ENCODE peak calls at places on chromosomes 11 and 22, in four cellular contexts. Z is HFF-Myc, J is ovary, C is IMR-90. W is an unnamed sample.

GRCh38 chr22:30265131-30265720 is 1.4 kb downstream of the OSM start:
- DNase-seq in Z (no peak), J (no peak), C (no peak), W (no peak)

GRCh38 chr11:130211781-130212401 is 52.3 kb downstream of the ST14 start:
- DNase-seq in Z (no peak), J (no peak), C (no peak), W (no peak)

GRCh38 chr11:96447208-96447607 is 57.4 kb downstream of the JRKL start:
- DNase-seq in Z (no peak), J (no peak), C (no peak), W (no peak)

GRCh38 chr11:2368851-2369180 is 8.3 kb upstream of the CD81 start:
- DNase-seq in Z (no peak), J (no peak), C (no peak), W (no peak)

GRCh38 chr11:20197881-20198280 is 37.6 kb upstream of the DBX1 start:
- DNase-seq in Z (no peak), J (no peak), C (no peak), W (no peak)

GRCh38 chr11:109865558-109866186 is 227.5 kb upstream of the ZC3H12C start:
- DNase-seq in Z (no peak), J (no peak), C (no peak), W (no peak)

GRCh38 chr11:122656631-122657101 is 1.1 kb downstream of the UBASH3B start:
- DNase-seq in Z (no peak), J (peak; percentile 29), C (peak; percentile 56), W (no peak)

GRCh38 chr22:31556627-31557203 is 60.4 kb downstream of the SFI1 start:
- DNase-seq in Z (no peak), J (no peak), C (peak; percentile 46), W (peak; percentile 73)

GRCh38 chr11:46674463-46675287 is 25.7 kb downstream of the ARHGAP1 start:
- DNase-seq in Z (no peak), J (no peak), C (peak; percentile 18), W (peak; percentile 79)

GRCh38 chr11:12900496-12900895 is 108.6 kb upstream of the RASSF10 start:
- DNase-seq in Z (peak; percentile 64), J (no peak), C (peak; percentile 94), W (peak; percentile 90)

GRCh38 chr11:848380-848931 is 5.8 kb downstream of the TSPAN4 start:
- DNase-seq in Z (no peak), J (peak; percentile 67), C (no peak), W (peak; percentile 48)

GRCh38 chr22:37278261-37278660 is 4.0 kb upstream of the CYTH4 start:
- DNase-seq in Z (no peak), J (no peak), C (no peak), W (no peak)

GRCh38 chr11:82927264-82927880 is 25.8 kb downstream of the DDIAS start:
- DNase-seq in Z (peak; percentile 48), J (no peak), C (peak; percentile 64), W (peak; percentile 80)

GRCh38 chr11:59669611-59670009 is 773 bp upstream of the PATL1 start:
- DNase-seq in Z (no peak), J (peak; percentile 66), C (peak; percentile 49), W (peak; percentile 82)

GRCh38 chr11:104534268-104534667 is 364.0 kb downstream of the CASP12 start:
- DNase-seq in Z (peak; percentile 19), J (no peak), C (peak; percentile 89), W (peak; percentile 84)

GRCh38 chr11:113255096-113255495 is 59.3 kb upstream of the TTC12 start:
- DNase-seq in Z (no peak), J (no peak), C (no peak), W (no peak)

GRCh38 chr11:133821776-133822175 is 23.5 kb downstream of the SPATA19 start:
- DNase-seq in Z (no peak), J (no peak), C (no peak), W (peak; percentile 33)

GRCh38 chr22:20000246-20001081 is 16.2 kb downstream of the ARVCF start:
- DNase-seq in Z (no peak), J (no peak), C (no peak), W (no peak)

GRCh38 chr11:120281161-120281795 is 41.3 kb downstream of the POU2F3 start:
- DNase-seq in Z (no peak), J (no peak), C (no peak), W (no peak)

GRCh38 chr11:3995949-3996554 is 98.5 kb upstream of the RRM1 start:
- DNase-seq in Z (no peak), J (no peak), C (peak; percentile 42), W (no peak)

GRCh38 chr11:41201156-41201555 is 258.3 kb downstream of the LRRC4C start:
- DNase-seq in Z (peak; percentile 3), J (no peak), C (peak; percentile 0), W (peak; percentile 24)

GRCh38 chr11:13278620-13279486 is 1.3 kb downstream of the BMAL1 start:
- DNase-seq in Z (no peak), J (peak; percentile 36), C (no peak), W (no peak)

GRCh38 chr11:116536416-116536815 is 236.4 kb downstream of the BUD13 start:
- DNase-seq in Z (no peak), J (no peak), C (no peak), W (no peak)

GRCh38 chr22:40723396-40723933 is 44.2 kb downstream of the MCHR1 start:
- DNase-seq in Z (no peak), J (no peak), C (no peak), W (no peak)

GRCh38 chr22:50734343-50734771 is 3.6 kb upstream of the ACR start:
- DNase-seq in Z (no peak), J (peak; percentile 6), C (no peak), W (no peak)

GRCh38 chr11:92128026-92128425 is 96.6 kb upstream of the FAT3 start:
- DNase-seq in Z (no peak), J (no peak), C (no peak), W (no peak)

DNA sequence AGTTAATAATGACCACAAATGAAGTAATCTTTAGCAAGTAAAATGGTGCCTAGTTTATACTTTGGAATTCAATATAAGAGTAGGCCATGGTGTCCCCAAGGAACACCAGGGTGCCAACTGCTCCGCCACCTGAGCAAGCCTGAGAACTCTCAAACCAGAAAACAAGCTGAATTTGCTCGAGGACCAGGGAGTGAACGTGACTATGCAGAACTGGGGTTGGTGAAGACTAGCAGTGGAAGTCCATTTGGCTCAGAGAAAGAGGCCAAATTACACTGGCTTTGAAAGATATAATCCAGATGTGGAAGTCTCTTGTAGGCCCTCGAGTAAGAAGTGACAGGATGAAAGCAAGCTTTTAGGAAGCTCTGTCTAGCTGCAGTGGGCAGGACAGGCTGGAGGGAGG is 8.7 kb upstream of the SMIM35 start:
- DNase-seq in Z (no peak), J (no peak), C (no peak), W (no peak)
- H3K4me3 ChIP-seq in Z (no peak overlapping the region), J (no peak overlapping the region), C (no peak overlapping the region), W (no peak overlapping the region)

DNA sequence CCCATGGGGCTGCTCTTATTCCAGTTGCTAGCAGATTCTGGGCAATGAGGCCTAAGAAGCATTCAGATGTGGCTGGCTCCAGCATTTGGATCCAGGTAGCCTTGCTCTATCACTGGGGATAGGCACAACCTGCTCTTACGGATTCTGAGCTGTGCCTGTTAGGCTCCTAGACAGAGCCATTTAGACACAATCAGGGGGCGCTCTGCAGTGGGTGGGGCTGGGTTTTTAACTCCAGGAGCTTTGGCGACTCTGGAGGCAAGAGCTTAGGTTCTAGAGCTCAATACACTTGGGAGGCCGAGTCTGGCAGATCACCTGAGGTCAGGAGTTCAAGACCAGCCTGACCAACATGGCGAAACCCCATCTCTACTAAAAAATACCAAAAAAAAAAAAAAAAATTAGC is 32.0 kb downstream of the KCNC1 start:
- DNase-seq in Z (no peak), J (no peak), C (no peak), W (no peak)
- TF ChIP-seq CTCF in Z (no peak), J (no peak), C (no peak), W (peak; percentile 33)

DNA sequence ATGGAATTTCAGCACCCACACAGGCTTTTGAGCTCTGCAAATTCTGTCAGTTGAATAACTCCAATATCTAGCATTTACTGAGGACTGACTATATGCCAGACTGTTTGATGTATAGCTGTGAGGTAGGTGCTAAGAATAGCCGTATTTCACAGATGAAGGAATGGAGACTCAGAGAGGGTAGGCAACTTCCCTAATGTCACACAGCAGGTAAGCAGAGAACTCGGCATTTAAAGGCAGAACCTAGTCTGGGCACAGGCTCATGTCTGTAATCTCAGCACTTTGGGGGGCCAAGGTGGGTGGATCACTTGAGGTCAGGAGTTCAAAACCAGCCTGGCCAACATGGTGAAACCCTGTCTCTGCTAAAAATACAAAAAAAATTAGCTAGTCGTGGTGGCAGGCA is 184.1 kb downstream of the BCR start:
- DNase-seq in Z (no peak), J (no peak), C (no peak), W (no peak)
- H3K4me3 ChIP-seq in Z (no peak overlapping the region), J (no peak overlapping the region), C (no peak overlapping the region), W (no peak overlapping the region)

GRCh38 chr11:107123022-107123421 is 104.7 kb upstream of the GUCY1A2 start:
- DNase-seq in Z (no peak), J (no peak), C (no peak), W (peak; percentile 11)
- TF ChIP-seq CTCF in Z (no peak), J (no peak), C (no peak), W (peak; percentile 40)

DNA sequence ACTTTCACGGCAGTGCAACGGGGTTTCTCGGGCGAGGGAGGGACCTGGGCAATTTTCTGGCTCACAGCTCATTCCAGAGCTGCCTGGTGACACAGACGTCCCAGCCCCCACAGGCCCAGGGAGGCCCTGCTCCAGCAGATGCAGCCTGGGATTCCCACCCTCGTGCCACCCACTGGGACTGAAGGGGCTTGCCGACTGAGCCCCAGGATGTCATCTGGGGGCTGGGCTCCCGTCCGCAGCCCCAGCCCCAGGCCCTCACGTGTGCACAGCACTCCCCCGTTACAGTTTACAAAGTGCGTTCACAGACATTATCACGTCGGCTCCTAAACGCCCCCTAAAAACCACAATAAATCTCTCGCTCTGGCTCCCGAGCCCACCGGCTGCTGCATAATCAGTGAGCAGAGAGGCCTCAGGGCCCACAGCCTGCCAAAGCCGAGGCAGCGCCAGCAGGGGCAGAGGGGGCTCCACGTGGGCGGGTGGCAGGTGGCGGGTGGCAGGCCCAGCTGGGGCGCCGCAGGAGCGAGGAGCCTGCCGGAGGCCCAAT is 76.9 kb upstream of the TCF20 start:
- DNase-seq in Z (no peak), J (no peak), C (no peak), W (no peak)
- H3K4me3 ChIP-seq in Z (no peak overlapping the region), J (no peak overlapping the region), C (no peak overlapping the region), W (no peak overlapping the region)

GRCh38 chr11:128021304-128022006 is 565.9 kb downstream of the ETS1 start:
- DNase-seq in Z (no peak), J (no peak), C (no peak), W (peak; percentile 40)
- TF ChIP-seq CTCF in Z (peak; percentile 54), J (no peak), C (peak; percentile 47), W (peak; percentile 59)

DNA sequence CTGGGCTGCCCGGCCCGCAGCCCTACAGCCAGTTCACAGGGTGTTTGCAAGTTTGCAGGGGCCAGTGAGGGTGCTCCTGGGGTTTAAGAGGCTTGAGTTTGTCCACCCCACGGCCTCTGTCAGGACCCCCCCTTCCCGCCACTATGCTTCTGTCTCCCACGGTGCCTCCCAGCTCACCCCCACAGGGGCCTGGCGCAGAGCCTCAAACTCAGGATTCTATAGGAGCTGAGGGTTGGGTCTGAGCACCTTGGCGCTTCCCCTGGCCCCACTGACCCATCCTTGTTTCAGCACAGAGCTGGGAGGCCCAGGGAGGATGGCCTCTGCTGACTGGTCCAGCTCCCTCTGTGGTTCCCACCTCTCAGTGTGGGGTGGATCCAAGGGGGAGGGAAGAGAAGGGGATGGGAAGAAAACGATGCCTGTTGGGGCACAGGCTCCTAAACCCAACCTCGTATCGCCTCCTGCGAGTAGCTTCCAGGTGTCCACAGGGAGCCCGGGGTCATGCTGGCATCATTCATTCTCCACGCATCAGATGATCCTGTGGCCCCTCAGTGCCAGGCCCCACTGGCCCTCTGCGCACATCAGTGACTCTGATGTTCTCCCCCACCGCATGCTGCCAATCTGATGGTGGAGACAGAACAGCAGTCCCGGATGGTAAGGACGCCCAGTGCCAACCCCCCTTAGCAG is 5.0 kb downstream of the MYEOV start:
- DNase-seq in Z (no peak), J (no peak), C (peak; percentile 48), W (no peak)
- H3K4me3 ChIP-seq in Z (no peak overlapping the region), J (no peak overlapping the region), C (no peak overlapping the region), W (no peak overlapping the region)

W was measured in choroid plexus epithelial cell.